ENCODE peak calls at places on chromosomes 13 and 19, in six cellular contexts. V, E, B, J, U and T are unnamed samples.
A peak's percentile ranks its signal among the peaks of the same experiment; 100 is the strongest.

GRCh38 chr19:34141036-34141435 is 31.3 kb upstream of the LSM14A start:
- DNase-seq in J (no peak), V (no peak), E (no peak), U (no peak), B (no peak), T (no peak)

GRCh38 chr13:54852831-54853230 is 1824.2 kb downstream of the OLFM4 start:
- DNase-seq in J (no peak), U (no peak), E (no peak), V (no peak), B (no peak), T (no peak)

GRCh38 chr13:42478531-42479156 is 95.3 kb upstream of the TNFSF11 start:
- DNase-seq in J (no peak), B (no peak), E (peak; percentile 2), V (no peak), U (no peak), T (peak; percentile 37)

GRCh38 chr13:21813110-21813509 is 142.2 kb downstream of the FGF9 start:
- DNase-seq in B (no peak), V (no peak), J (no peak), E (no peak), U (no peak), T (no peak)

GRCh38 chr13:47046706-47047105 is 149.9 kb upstream of the HTR2A start:
- DNase-seq in J (no peak), U (no peak), B (no peak), E (no peak), V (no peak), T (no peak)

GRCh38 chr19:54081032-54081431 is at the start of gene TARM1:
- DNase-seq in B (no peak), J (no peak), E (no peak), U (no peak), V (no peak), T (no peak)

GRCh38 chr19:12676384-12676792 is 5.3 kb downstream of the DHPS start:
- DNase-seq in E (peak; percentile 80), V (peak; percentile 86), J (peak; percentile 92), B (peak; percentile 71), U (peak; percentile 73), T (peak; percentile 85)

GRCh38 chr19:13277104-13277809 is 127.0 kb downstream of the IER2 start:
- DNase-seq in J (no peak), V (peak; percentile 58), B (peak; percentile 39), E (peak; percentile 71), U (peak; percentile 26), T (peak; percentile 73)

GRCh38 chr19:3457531-3458228 is 22.6 kb downstream of the SMIM24 start:
- DNase-seq in U (no peak), V (no peak), E (no peak), B (no peak), J (no peak), T (peak; percentile 40)

GRCh38 chr13:110885966-110886365 is 28.9 kb downstream of the ANKRD10 start:
- DNase-seq in B (no peak), U (no peak), J (no peak), V (no peak), E (no peak), T (no peak)

GRCh38 chr13:42753697-42754096 is 27.7 kb upstream of the FAM216B start:
- DNase-seq in J (no peak), E (no peak), V (no peak), B (no peak), U (no peak), T (no peak)

GRCh38 chr13:114101325-114101821 is 31.1 kb downstream of the RASA3 start:
- DNase-seq in V (peak; percentile 23), U (no peak), J (peak; percentile 77), B (no peak), E (no peak), T (no peak)

GRCh38 chr19:30857388-30857787 is 485.2 kb downstream of the ZNF536 start:
- DNase-seq in U (no peak), J (no peak), E (no peak), B (no peak), V (no peak), T (no peak)

DNA sequence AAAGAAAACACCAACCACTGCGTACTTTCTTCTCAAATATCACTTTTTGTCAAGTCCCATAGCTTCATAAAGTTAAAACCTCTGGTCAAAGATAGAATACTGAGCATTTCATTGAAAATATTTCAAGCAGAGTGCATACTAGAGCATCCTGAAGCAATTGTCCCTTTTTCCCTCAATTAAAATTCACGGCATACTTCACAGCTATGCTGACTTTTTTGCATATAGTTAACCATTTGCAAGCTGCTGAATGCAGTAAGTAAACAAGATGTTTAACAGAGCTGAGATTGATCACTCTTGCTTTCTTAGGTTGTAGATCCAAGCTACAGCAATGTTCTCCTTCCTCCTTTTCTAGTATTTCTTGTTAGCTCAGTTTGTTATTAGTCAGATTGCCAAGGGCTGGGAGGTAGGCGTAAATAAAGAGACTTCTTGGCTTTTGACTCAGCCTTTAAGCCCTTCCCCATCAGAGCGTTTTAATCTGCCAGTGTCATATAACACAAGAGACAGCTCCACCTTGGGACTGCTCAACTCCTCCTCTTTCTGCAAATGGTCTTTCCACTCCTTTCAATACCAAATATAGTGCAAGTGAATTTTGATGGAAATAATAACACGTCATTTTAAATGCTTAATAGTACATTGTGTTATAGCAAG is at the start of gene SLITRK6:
- DNase-seq in B (no peak), J (no peak), E (peak; percentile 58), U (no peak), V (no peak), T (peak; percentile 44)
- H3K4me3 ChIP-seq in B (no peak within 1 kb of the TSS), J (peak within 1 kb of the TSS; percentile 43), E (no peak within 1 kb of the TSS), U (no peak within 1 kb of the TSS), V (peak within 1 kb of the TSS; percentile 3), T (no peak within 1 kb of the TSS)

GRCh38 chr19:1747285-1748114 is 5.8 kb upstream of the ONECUT3 start:
- DNase-seq in E (no peak), B (peak; percentile 26), U (no peak), J (no peak), V (no peak), T (peak; percentile 89)
- H3K4me1 ChIP-seq in E (peaks cover 12% of the 10 kb centered on the region), B (peaks cover 4% of the 10 kb centered on the region), U (peaks cover 34% of the 10 kb centered on the region), J (peaks cover 36% of the 10 kb centered on the region), V (peaks cover 28% of the 10 kb centered on the region), T (no peaks in the 10 kb centered on the region)

DNA sequence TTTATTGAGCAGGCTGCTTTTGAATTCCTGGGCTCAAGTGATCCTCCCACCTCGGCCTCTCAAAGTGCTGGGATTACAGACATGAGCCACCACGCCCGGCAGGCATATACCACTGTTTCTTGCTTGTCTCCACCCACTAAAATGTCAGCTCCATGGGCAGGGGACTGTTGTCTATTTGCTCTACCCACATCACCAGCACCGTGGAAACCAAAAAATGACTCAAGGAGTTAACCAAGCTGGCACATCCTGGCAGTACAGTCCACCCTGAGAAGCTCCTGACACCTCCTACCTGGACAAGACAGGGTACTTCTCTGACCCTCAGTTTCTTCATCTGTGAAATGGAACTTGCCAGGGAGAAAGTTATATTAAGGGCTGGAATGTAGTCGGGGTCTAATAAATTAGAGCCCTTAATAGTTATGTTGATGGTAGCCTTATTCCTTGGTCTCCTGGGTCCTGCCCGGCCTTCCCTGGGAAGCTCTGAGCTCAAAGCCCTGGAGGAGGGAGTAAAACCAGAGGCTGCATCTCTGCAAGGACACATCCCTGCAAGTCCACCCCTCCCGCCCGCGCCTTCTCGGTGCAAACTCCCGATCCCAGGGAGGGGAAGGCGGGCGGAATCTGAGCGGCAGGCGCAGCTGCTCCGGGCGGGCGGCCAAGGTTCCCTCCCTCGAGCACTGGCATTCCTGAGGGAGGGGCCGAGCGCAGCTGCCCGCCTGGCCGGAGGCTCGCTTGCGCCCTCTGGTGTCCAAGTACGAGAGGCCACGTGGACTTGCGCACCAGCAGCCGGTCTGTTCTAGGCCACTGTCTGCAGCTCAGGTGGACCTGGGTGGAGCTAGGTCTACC is 14.1 kb downstream of the RDH8 start:
- DNase-seq in B (peak; percentile 96), V (peak; percentile 97), E (peak; percentile 91), U (peak; percentile 48), J (peak; percentile 96), T (peak; percentile 97)
- H3K4me3 ChIP-seq in B (no peak overlapping the region), V (no peak overlapping the region), E (no peak overlapping the region), U (no peak overlapping the region), J (no peak overlapping the region), T (no peak overlapping the region)

GRCh38 chr19:19404879-19405860 is at the start of gene GATAD2A:
- DNase-seq in J (peak; percentile 96), V (peak; percentile 96), B (peak; percentile 90), U (peak; percentile 81), E (peak; percentile 96), T (peak; percentile 96)
- H3K4me1 ChIP-seq in J (peaks cover 69% of the 10 kb centered on the region), V (peaks cover 38% of the 10 kb centered on the region), B (peaks cover 25% of the 10 kb centered on the region), U (peaks cover 44% of the 10 kb centered on the region), E (peaks cover 17% of the 10 kb centered on the region), T (peaks cover 21% of the 10 kb centered on the region)